ENCODE peak calls at places on chromosomes 16 and 17, in nine cellular contexts. One of them, this sample, is unnamed.

GRCh38 chr17:32519769-32520701 is 33.2 kb downstream of the CDK5R1 start:
- DNase-seq in OCI-M1: no peak
- DNase-seq in CD4-positive, alpha-beta memory T cell: peak
- DNase-seq in NCI-H1417 treated with DMSO at 0.1 percent for 48 hours: peak
- DNase-seq in AG20443: peak
- DNase-seq in NCI-H460: no peak
- DNase-seq in NCI-H1092: no peak
- DNase-seq in AG09309: no peak
- DNase-seq in lung microvascular endothelial cell: peak
- DNase-seq in this sample: no peak

GRCh38 chr17:81685108-81685507 is 1.3 kb downstream of the HGS start:
- DNase-seq in OCI-M1: no peak
- DNase-seq in CD4-positive, alpha-beta memory T cell: no peak
- DNase-seq in NCI-H1417 treated with DMSO at 0.1 percent for 48 hours: no peak
- DNase-seq in AG20443: peak
- DNase-seq in NCI-H460: no peak
- DNase-seq in NCI-H1092: no peak
- DNase-seq in AG09309: no peak
- DNase-seq in lung microvascular endothelial cell: no peak
- DNase-seq in this sample: no peak

GRCh38 chr16:10368984-10369551 is 16.8 kb upstream of the ATF7IP2 start:
- DNase-seq in OCI-M1: peak
- DNase-seq in CD4-positive, alpha-beta memory T cell: no peak
- DNase-seq in NCI-H1417 treated with DMSO at 0.1 percent for 48 hours: no peak
- DNase-seq in AG20443: no peak
- DNase-seq in NCI-H460: peak
- DNase-seq in NCI-H1092: no peak
- DNase-seq in AG09309: no peak
- DNase-seq in lung microvascular endothelial cell: peak
- DNase-seq in this sample: no peak

GRCh38 chr17:53780320-53780719 is 42.4 kb upstream of the KIF2B start:
- DNase-seq in OCI-M1: no peak
- DNase-seq in CD4-positive, alpha-beta memory T cell: no peak
- DNase-seq in NCI-H1417 treated with DMSO at 0.1 percent for 48 hours: no peak
- DNase-seq in AG20443: no peak
- DNase-seq in NCI-H460: no peak
- DNase-seq in NCI-H1092: no peak
- DNase-seq in AG09309: no peak
- DNase-seq in lung microvascular endothelial cell: no peak
- DNase-seq in this sample: no peak

GRCh38 chr17:44990994-44991393 is 22.9 kb upstream of the C1QL1 start:
- DNase-seq in OCI-M1: no peak
- DNase-seq in CD4-positive, alpha-beta memory T cell: no peak
- DNase-seq in NCI-H1417 treated with DMSO at 0.1 percent for 48 hours: no peak
- DNase-seq in AG20443: no peak
- DNase-seq in NCI-H460: no peak
- DNase-seq in NCI-H1092: no peak
- DNase-seq in AG09309: no peak
- DNase-seq in lung microvascular endothelial cell: peak
- DNase-seq in this sample: no peak

GRCh38 chr17:9792181-9792840 is 919 bp upstream of the DHRS7C start:
- DNase-seq in OCI-M1: no peak
- DNase-seq in CD4-positive, alpha-beta memory T cell: no peak
- DNase-seq in NCI-H1417 treated with DMSO at 0.1 percent for 48 hours: no peak
- DNase-seq in AG20443: no peak
- DNase-seq in NCI-H460: no peak
- DNase-seq in NCI-H1092: no peak
- DNase-seq in AG09309: no peak
- DNase-seq in lung microvascular endothelial cell: no peak
- DNase-seq in this sample: no peak

GRCh38 chr16:86459266-86459665 is 51.1 kb upstream of the FOXF1 start:
- DNase-seq in OCI-M1: no peak
- DNase-seq in CD4-positive, alpha-beta memory T cell: no peak
- DNase-seq in NCI-H1417 treated with DMSO at 0.1 percent for 48 hours: no peak
- DNase-seq in AG20443: no peak
- DNase-seq in NCI-H460: no peak
- DNase-seq in NCI-H1092: no peak
- DNase-seq in AG09309: no peak
- DNase-seq in lung microvascular endothelial cell: no peak
- DNase-seq in this sample: no peak

GRCh38 chr17:3927628-3928010 is 11.4 kb upstream of the P2RX1 start:
- DNase-seq in OCI-M1: no peak
- DNase-seq in CD4-positive, alpha-beta memory T cell: no peak
- DNase-seq in NCI-H1417 treated with DMSO at 0.1 percent for 48 hours: no peak
- DNase-seq in AG20443: no peak
- DNase-seq in NCI-H460: no peak
- DNase-seq in NCI-H1092: no peak
- DNase-seq in AG09309: no peak
- DNase-seq in lung microvascular endothelial cell: no peak
- DNase-seq in this sample: no peak

GRCh38 chr16:9302102-9302501 is 210.7 kb downstream of the HAPSTR1 start:
- DNase-seq in OCI-M1: no peak
- DNase-seq in CD4-positive, alpha-beta memory T cell: no peak
- DNase-seq in NCI-H1417 treated with DMSO at 0.1 percent for 48 hours: no peak
- DNase-seq in AG20443: no peak
- DNase-seq in NCI-H460: no peak
- DNase-seq in NCI-H1092: no peak
- DNase-seq in AG09309: no peak
- DNase-seq in lung microvascular endothelial cell: peak
- DNase-seq in this sample: no peak

GRCh38 chr17:40069751-40070643 is 7.2 kb downstream of the THRA start:
- DNase-seq in OCI-M1: peak
- DNase-seq in CD4-positive, alpha-beta memory T cell: peak
- DNase-seq in NCI-H1417 treated with DMSO at 0.1 percent for 48 hours: peak
- DNase-seq in AG20443: no peak
- DNase-seq in NCI-H460: no peak
- DNase-seq in NCI-H1092: peak
- DNase-seq in AG09309: no peak
- DNase-seq in lung microvascular endothelial cell: no peak
- DNase-seq in this sample: no peak